ENCODE peak calls at places on chromosomes 5 and 9, in six cellular contexts. D, E, H, R, J and Y are unnamed samples.

GRCh38 chr9:2642068-2642467 is 20.5 kb downstream of the VLDLR start:
- DNase-seq in R (no peak), H (no peak), D (no peak), J (no peak), E (no peak), Y (no peak)

GRCh38 chr9:123039617-123040219 is 6.3 kb downstream of the GPR21 start:
- DNase-seq in J (no peak), H (no peak), R (no peak), D (no peak), E (no peak), Y (no peak)

GRCh38 chr9:128913995-128914772 is 6.6 kb upstream of the PHYHD1 start:
- DNase-seq in R (no peak), D (no peak), E (no peak), J (no peak), H (no peak), Y (no peak)

GRCh38 chr9:114017741-114018715 is 60.1 kb downstream of the AMBP start:
- DNase-seq in H (no peak), E (no peak), J (no peak), R (no peak), D (no peak), Y (no peak)

GRCh38 chr5:141808857-141809256 is 69.4 kb downstream of the PCDH1 start:
- DNase-seq in E (no peak), H (no peak), D (no peak), R (no peak), J (no peak), Y (no peak)

GRCh38 chr5:74316064-74316586 is 324.4 kb downstream of the ENC1 start:
- DNase-seq in E (peak; percentile 64), R (peak; percentile 20), J (peak; percentile 91), D (no peak), H (peak; percentile 89), Y (peak; percentile 98)

GRCh38 chr9:123757547-123757946 is 172.4 kb downstream of the DENND1A start:
- DNase-seq in D (no peak), R (peak; percentile 40), E (no peak), J (no peak), H (no peak), Y (no peak)

GRCh38 chr5:60851681-60852080 is 7.6 kb upstream of the ELOVL7 start:
- DNase-seq in R (no peak), H (no peak), J (no peak), E (no peak), D (no peak), Y (no peak)

GRCh38 chr9:70422371-70423043 is 8.1 kb upstream of the KLF9 start:
- DNase-seq in R (no peak), E (no peak), D (no peak), J (no peak), H (no peak), Y (no peak)

GRCh38 chr5:55222819-55223124 is 4.3 kb downstream of the MCIDAS start:
- DNase-seq in J (no peak), H (no peak), R (no peak), D (no peak), E (no peak), Y (no peak)

GRCh38 chr5:72383280-72384205 is 63.4 kb downstream of the PTCD2 start:
- DNase-seq in D (no peak), H (no peak), E (no peak), R (no peak), J (no peak), Y (no peak)

GRCh38 chr5:16784843-16785791 is 151.0 kb downstream of the MYO10 start:
- DNase-seq in D (no peak), H (no peak), J (no peak), E (no peak), R (no peak), Y (no peak)

GRCh38 chr5:173774212-173774850 is 113.8 kb upstream of the CPEB4 start:
- DNase-seq in E (no peak), H (no peak), R (no peak), J (no peak), D (no peak), Y (no peak)

GRCh38 chr5:149759986-149760699 is 30.0 kb downstream of the PPARGC1B start:
- DNase-seq in H (no peak), D (no peak), R (no peak), E (no peak), J (no peak), Y (no peak)

GRCh38 chr5:77449981-77450380 is 42.1 kb downstream of the WDR41 start:
- DNase-seq in E (no peak), J (no peak), D (no peak), R (no peak), H (no peak), Y (no peak)

GRCh38 chr5:157116483-157116954 is 7.7 kb upstream of the HAVCR2 start:
- DNase-seq in J (no peak), R (no peak), D (no peak), E (no peak), H (no peak), Y (no peak)

GRCh38 chr9:131227112-131228058 is 48.9 kb downstream of the FAM78A start:
- DNase-seq in H (no peak), E (no peak), J (no peak), R (peak; percentile 3), D (no peak), Y (no peak)

GRCh38 chr9:94919376-94920098 is 193.0 kb downstream of the AOPEP start:
- DNase-seq in R (peak; percentile 74), D (no peak), E (no peak), H (peak; percentile 33), J (no peak), Y (no peak)

GRCh38 chr9:97632406-97632991 is 669 bp downstream of the TSTD2 start:
- DNase-seq in R (peak; percentile 56), J (peak; percentile 44), E (peak; percentile 59), H (peak; percentile 48), D (peak; percentile 50), Y (no peak)

GRCh38 chr5:78534148-78535009 is 114.2 kb downstream of the LHFPL2 start:
- DNase-seq in H (no peak), E (no peak), D (no peak), J (no peak), R (peak; percentile 74), Y (no peak)

GRCh38 chr9:85536076-85536475 is 205.7 kb downstream of the AGTPBP1 start:
- DNase-seq in E (no peak), D (no peak), J (peak; percentile 12), H (no peak), R (no peak), Y (no peak)

GRCh38 chr5:80620206-80620605 is 34.2 kb upstream of the MSH3 start:
- DNase-seq in H (peak; percentile 7), J (no peak), D (no peak), E (no peak), R (no peak), Y (peak; percentile 4)

GRCh38 chr5:23411200-23411599 is 96.2 kb upstream of the PRDM9 start:
- DNase-seq in J (no peak), H (no peak), D (no peak), E (no peak), R (no peak), Y (no peak)

GRCh38 chr9:35161713-35162604 is at the start of gene UNC13B:
- DNase-seq in E (peak; percentile 87), J (peak; percentile 62), H (peak; percentile 74), R (peak; percentile 95), D (peak; percentile 97), Y (peak; percentile 67)

GRCh38 chr5:36751881-36752280 is 124.7 kb upstream of the NIPBL start:
- DNase-seq in E (no peak), R (no peak), H (no peak), J (no peak), D (no peak), Y (no peak)

GRCh38 chr5:87137280-87137679 is 130.4 kb upstream of the RASA1 start:
- DNase-seq in J (no peak), R (peak; percentile 18), D (no peak), H (no peak), E (no peak), Y (no peak)

GRCh38 chr5:28014779-28015178 is 976.4 kb upstream of the CDH9 start:
- DNase-seq in J (no peak), E (no peak), D (no peak), R (no peak), H (no peak), Y (no peak)
- TF ChIP-seq CTCF in J (no peak), E (no peak), D (peak; percentile 48), R (no peak), H (peak; percentile 14), Y (peak; percentile 24)

GRCh38 chr9:76185432-76185831 is 208.8 kb downstream of the RFK start:
- DNase-seq in D (no peak), E (no peak), J (no peak), R (no peak), H (no peak), Y (no peak)
- TF ChIP-seq CTCF in D (no peak), E (no peak), J (no peak), R (no peak), H (no peak), Y (no peak)

GRCh38 chr5:65076251-65076869 is 307.6 kb downstream of the CWC27 start:
- DNase-seq in D (no peak), E (peak; percentile 16), J (no peak), R (peak; percentile 66), H (peak; percentile 16), Y (no peak)
- TF ChIP-seq CTCF in D (no peak), E (peak; percentile 24), J (peak; percentile 24), R (no peak), H (peak; percentile 44), Y (peak; percentile 21)

GRCh38 chr5:15500326-15500958 is 462 bp downstream of the FBXL7 start:
- DNase-seq in R (peak; percentile 64), J (no peak), D (peak; percentile 42), H (no peak), E (no peak), Y (no peak)

GRCh38 chr5:15499528-15500325 is at the start of gene FBXL7:
- DNase-seq in E (peak; percentile 48), H (peak; percentile 41), J (no peak), R (peak; percentile 82), D (peak; percentile 76), Y (peak; percentile 26)

GRCh38 chr5:15502208-15502607 is 2.2 kb downstream of the FBXL7 start:
- DNase-seq in J (no peak), D (no peak), H (no peak), R (no peak), E (no peak), Y (no peak)

GRCh38 chr5:15496886-15497285 is 3.1 kb upstream of the FBXL7 start:
- DNase-seq in R (no peak), E (no peak), H (no peak), J (no peak), D (no peak), Y (no peak)

DNA sequence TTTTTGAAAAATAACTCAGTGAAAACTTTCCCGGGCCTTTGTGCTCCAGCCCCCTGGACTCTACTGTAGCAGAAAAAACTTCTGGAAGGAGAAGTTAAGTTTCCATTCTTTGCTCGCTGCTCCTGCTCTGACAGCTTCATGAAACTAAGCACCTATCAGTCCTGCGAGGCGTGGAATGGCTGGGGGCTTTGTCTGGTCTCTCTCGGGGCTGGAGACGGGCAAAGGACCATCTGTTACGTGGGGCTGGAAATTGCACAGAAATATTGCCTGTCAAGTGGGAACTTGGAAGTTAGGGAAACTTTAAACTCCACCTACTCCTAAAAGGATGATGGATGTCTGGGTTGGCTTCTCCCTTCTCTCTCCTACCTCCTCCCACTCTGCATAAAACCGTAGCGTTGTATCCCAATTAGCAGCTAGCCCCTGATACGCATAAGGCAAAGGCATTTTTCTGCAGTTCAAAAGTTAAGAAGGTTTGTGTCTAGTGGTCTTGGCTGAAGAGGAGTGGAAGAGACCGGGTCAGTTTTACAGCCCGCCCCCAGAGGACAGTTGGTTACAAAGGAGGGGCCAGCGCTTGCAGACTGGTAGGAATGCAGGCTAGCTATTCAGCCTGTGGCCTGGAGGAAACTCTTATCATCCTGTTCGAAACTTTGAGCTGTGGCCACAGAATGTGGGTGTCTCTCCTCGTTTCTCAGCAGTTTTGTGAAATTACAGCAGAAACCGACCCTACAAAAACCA is 1.2 kb downstream of the FBXL7 start:
- DNase-seq in D (peak; percentile 46), H (no peak), J (no peak), R (peak; percentile 53), E (no peak), Y (peak; percentile 29)
- TF ChIP-seq CTCF in D (peak; percentile 37), H (peak; percentile 46), J (peak; percentile 44), R (peak; percentile 20), E (peak; percentile 34), Y (peak; percentile 25)